ENCODE peak calls at places on chromosomes 16 and 17, in four cellular contexts. One of them, this sample, is unnamed.

GRCh38 chr17:46771601-46772012 is 46.9 kb downstream of the WNT3 start:
- DNase-seq in BJ: no peak
- DNase-seq in stimulated activated CD8-positive, alpha-beta memory T cell treated with anti-CD3 and anti-CD28 coated beads, Interleukin-12 subunit alpha, Interleukin-12 subunit beta, amount 100 ng/mL, for 4 hours: no peak
- DNase-seq in DMS53: peak
- DNase-seq in this sample: no peak

GRCh38 chr17:48731355-48731754 is 2.8 kb upstream of the HOXB13 start:
- DNase-seq in BJ: no peak
- DNase-seq in stimulated activated CD8-positive, alpha-beta memory T cell treated with anti-CD3 and anti-CD28 coated beads, Interleukin-12 subunit alpha, Interleukin-12 subunit beta, amount 100 ng/mL, for 4 hours: no peak
- DNase-seq in DMS53: no peak
- DNase-seq in this sample: no peak

GRCh38 chr16:30352488-30353401 is 2.4 kb downstream of the CD2BP2 start:
- DNase-seq in BJ: no peak
- DNase-seq in stimulated activated CD8-positive, alpha-beta memory T cell treated with anti-CD3 and anti-CD28 coated beads, Interleukin-12 subunit alpha, Interleukin-12 subunit beta, amount 100 ng/mL, for 4 hours: no peak
- DNase-seq in DMS53: no peak
- DNase-seq in this sample: no peak

GRCh38 chr16:50509521-50510341 is 38.5 kb upstream of the NKD1 start:
- DNase-seq in BJ: no peak
- DNase-seq in stimulated activated CD8-positive, alpha-beta memory T cell treated with anti-CD3 and anti-CD28 coated beads, Interleukin-12 subunit alpha, Interleukin-12 subunit beta, amount 100 ng/mL, for 4 hours: no peak
- DNase-seq in DMS53: peak
- DNase-seq in this sample: no peak

GRCh38 chr16:88289549-88290344 is 93.0 kb upstream of the ZNF469 start:
- DNase-seq in BJ: peak
- DNase-seq in stimulated activated CD8-positive, alpha-beta memory T cell treated with anti-CD3 and anti-CD28 coated beads, Interleukin-12 subunit alpha, Interleukin-12 subunit beta, amount 100 ng/mL, for 4 hours: no peak
- DNase-seq in DMS53: no peak
- DNase-seq in this sample: no peak

GRCh38 chr16:54447606-54448440 is 161.2 kb upstream of the IRX3 start:
- DNase-seq in BJ: no peak
- DNase-seq in stimulated activated CD8-positive, alpha-beta memory T cell treated with anti-CD3 and anti-CD28 coated beads, Interleukin-12 subunit alpha, Interleukin-12 subunit beta, amount 100 ng/mL, for 4 hours: no peak
- DNase-seq in DMS53: no peak
- DNase-seq in this sample: peak

GRCh38 chr17:45381001-45381400 is 51.7 kb downstream of the ARHGAP27 start:
- DNase-seq in BJ: no peak
- DNase-seq in stimulated activated CD8-positive, alpha-beta memory T cell treated with anti-CD3 and anti-CD28 coated beads, Interleukin-12 subunit alpha, Interleukin-12 subunit beta, amount 100 ng/mL, for 4 hours: no peak
- DNase-seq in DMS53: no peak
- DNase-seq in this sample: no peak

GRCh38 chr17:77634710-77635109 is 323.8 kb upstream of the TNRC6C start:
- DNase-seq in BJ: no peak
- DNase-seq in stimulated activated CD8-positive, alpha-beta memory T cell treated with anti-CD3 and anti-CD28 coated beads, Interleukin-12 subunit alpha, Interleukin-12 subunit beta, amount 100 ng/mL, for 4 hours: no peak
- DNase-seq in DMS53: no peak
- DNase-seq in this sample: no peak

GRCh38 chr17:57090560-57091185 is 5.6 kb downstream of the AKAP1 start:
- DNase-seq in BJ: no peak
- DNase-seq in stimulated activated CD8-positive, alpha-beta memory T cell treated with anti-CD3 and anti-CD28 coated beads, Interleukin-12 subunit alpha, Interleukin-12 subunit beta, amount 100 ng/mL, for 4 hours: no peak
- DNase-seq in DMS53: no peak
- DNase-seq in this sample: no peak

GRCh38 chr16:6777624-6778023 is 555.0 kb upstream of the RBFOX1 start:
- DNase-seq in BJ: no peak
- DNase-seq in stimulated activated CD8-positive, alpha-beta memory T cell treated with anti-CD3 and anti-CD28 coated beads, Interleukin-12 subunit alpha, Interleukin-12 subunit beta, amount 100 ng/mL, for 4 hours: no peak
- DNase-seq in DMS53: no peak
- DNase-seq in this sample: no peak

GRCh38 chr17:44466339-44466738 is 36.9 kb downstream of the GPATCH8 start:
- DNase-seq in BJ: no peak
- DNase-seq in stimulated activated CD8-positive, alpha-beta memory T cell treated with anti-CD3 and anti-CD28 coated beads, Interleukin-12 subunit alpha, Interleukin-12 subunit beta, amount 100 ng/mL, for 4 hours: no peak
- DNase-seq in DMS53: no peak
- DNase-seq in this sample: no peak

GRCh38 chr16:67579686-67580085 is 17.4 kb downstream of the CTCF start:
- DNase-seq in BJ: no peak
- DNase-seq in stimulated activated CD8-positive, alpha-beta memory T cell treated with anti-CD3 and anti-CD28 coated beads, Interleukin-12 subunit alpha, Interleukin-12 subunit beta, amount 100 ng/mL, for 4 hours: no peak
- DNase-seq in DMS53: no peak
- DNase-seq in this sample: no peak

GRCh38 chr16:64174327-64174726 is 947.5 kb downstream of the CDH11 start:
- DNase-seq in BJ: no peak
- DNase-seq in stimulated activated CD8-positive, alpha-beta memory T cell treated with anti-CD3 and anti-CD28 coated beads, Interleukin-12 subunit alpha, Interleukin-12 subunit beta, amount 100 ng/mL, for 4 hours: no peak
- DNase-seq in DMS53: no peak
- DNase-seq in this sample: no peak

GRCh38 chr17:38448208-38448776 is 20.0 kb downstream of the ARHGAP23 start:
- DNase-seq in BJ: no peak
- DNase-seq in stimulated activated CD8-positive, alpha-beta memory T cell treated with anti-CD3 and anti-CD28 coated beads, Interleukin-12 subunit alpha, Interleukin-12 subunit beta, amount 100 ng/mL, for 4 hours: no peak
- DNase-seq in DMS53: no peak
- DNase-seq in this sample: no peak

GRCh38 chr17:1374426-1375177 is 25.4 kb downstream of the YWHAE start:
- DNase-seq in BJ: no peak
- DNase-seq in stimulated activated CD8-positive, alpha-beta memory T cell treated with anti-CD3 and anti-CD28 coated beads, Interleukin-12 subunit alpha, Interleukin-12 subunit beta, amount 100 ng/mL, for 4 hours: no peak
- DNase-seq in DMS53: no peak
- DNase-seq in this sample: no peak

GRCh38 chr16:25155553-25156460 is 44.3 kb downstream of the LCMT1 start:
- DNase-seq in BJ: no peak
- DNase-seq in stimulated activated CD8-positive, alpha-beta memory T cell treated with anti-CD3 and anti-CD28 coated beads, Interleukin-12 subunit alpha, Interleukin-12 subunit beta, amount 100 ng/mL, for 4 hours: no peak
- DNase-seq in DMS53: no peak
- DNase-seq in this sample: no peak

This sample was measured in HS-5.